ENCODE peak calls at places on chromosomes 4 and X, in nine cellular contexts. One of them, this sample, is unnamed.

GRCh38 chrX:129540725-129541184 is 696 bp downstream of the OCRL start:
- DNase-seq in fibroblast of lung: no peak
- DNase-seq in cardiac muscle cell: peak
- DNase-seq in ovary: no peak
- DNase-seq in esophagus squamous epithelium: no peak
- DNase-seq in uterus: peak
- DNase-seq in gastrocnemius medialis: peak
- DNase-seq in HFF-Myc: no peak
- DNase-seq in AG10803: peak
- DNase-seq in this sample: peak

GRCh38 chr4:86848136-86848535 is 1.0 kb downstream of the SLC10A6 start:
- DNase-seq in fibroblast of lung: no peak
- DNase-seq in cardiac muscle cell: no peak
- DNase-seq in ovary: no peak
- DNase-seq in esophagus squamous epithelium: no peak
- DNase-seq in uterus: no peak
- DNase-seq in gastrocnemius medialis: no peak
- DNase-seq in HFF-Myc: no peak
- DNase-seq in AG10803: peak
- DNase-seq in this sample: peak

GRCh38 chr4:180832086-180832485 is 1411.1 kb upstream of the TENM3 start:
- DNase-seq in fibroblast of lung: no peak
- DNase-seq in cardiac muscle cell: no peak
- DNase-seq in ovary: no peak
- DNase-seq in esophagus squamous epithelium: no peak
- DNase-seq in uterus: no peak
- DNase-seq in gastrocnemius medialis: no peak
- DNase-seq in HFF-Myc: no peak
- DNase-seq in AG10803: no peak
- DNase-seq in this sample: no peak

GRCh38 chr4:10944321-10944720 is 259.8 kb upstream of the CLNK start:
- DNase-seq in fibroblast of lung: no peak
- DNase-seq in cardiac muscle cell: no peak
- DNase-seq in ovary: no peak
- DNase-seq in esophagus squamous epithelium: no peak
- DNase-seq in uterus: no peak
- DNase-seq in gastrocnemius medialis: no peak
- DNase-seq in HFF-Myc: no peak
- DNase-seq in AG10803: no peak
- DNase-seq in this sample: no peak

GRCh38 chrX:76454456-76454927 is 27.0 kb downstream of the MAGEE1 start:
- DNase-seq in fibroblast of lung: peak
- DNase-seq in cardiac muscle cell: peak
- DNase-seq in ovary: no peak
- DNase-seq in esophagus squamous epithelium: no peak
- DNase-seq in uterus: no peak
- DNase-seq in gastrocnemius medialis: no peak
- DNase-seq in HFF-Myc: no peak
- DNase-seq in AG10803: peak
- DNase-seq in this sample: peak

GRCh38 chrX:18927558-18927957 is 56.4 kb downstream of the PHKA2 start:
- DNase-seq in fibroblast of lung: no peak
- DNase-seq in cardiac muscle cell: no peak
- DNase-seq in ovary: no peak
- DNase-seq in esophagus squamous epithelium: no peak
- DNase-seq in uterus: no peak
- DNase-seq in gastrocnemius medialis: peak
- DNase-seq in HFF-Myc: no peak
- DNase-seq in AG10803: no peak
- DNase-seq in this sample: no peak

GRCh38 chr4:24053906-24054305 is 164.1 kb upstream of the PPARGC1A start:
- DNase-seq in fibroblast of lung: no peak
- DNase-seq in cardiac muscle cell: no peak
- DNase-seq in ovary: no peak
- DNase-seq in esophagus squamous epithelium: no peak
- DNase-seq in uterus: no peak
- DNase-seq in gastrocnemius medialis: no peak
- DNase-seq in HFF-Myc: no peak
- DNase-seq in AG10803: peak
- DNase-seq in this sample: peak

GRCh38 chr4:37719021-37719420 is 32.8 kb upstream of the RELL1 start:
- DNase-seq in fibroblast of lung: no peak
- DNase-seq in cardiac muscle cell: no peak
- DNase-seq in ovary: no peak
- DNase-seq in esophagus squamous epithelium: no peak
- DNase-seq in uterus: no peak
- DNase-seq in gastrocnemius medialis: no peak
- DNase-seq in HFF-Myc: no peak
- DNase-seq in AG10803: peak
- DNase-seq in this sample: no peak

GRCh38 chr4:17667653-17668201 is 53.3 kb downstream of the MED28 start:
- DNase-seq in fibroblast of lung: no peak
- DNase-seq in cardiac muscle cell: no peak
- DNase-seq in ovary: no peak
- DNase-seq in esophagus squamous epithelium: no peak
- DNase-seq in uterus: no peak
- DNase-seq in gastrocnemius medialis: no peak
- DNase-seq in HFF-Myc: no peak
- DNase-seq in AG10803: no peak
- DNase-seq in this sample: no peak

GRCh38 chr4:106569151-106570029 is 200.8 kb upstream of the GIMD1 start:
- DNase-seq in fibroblast of lung: no peak
- DNase-seq in cardiac muscle cell: no peak
- DNase-seq in ovary: no peak
- DNase-seq in esophagus squamous epithelium: no peak
- DNase-seq in uterus: no peak
- DNase-seq in gastrocnemius medialis: no peak
- DNase-seq in HFF-Myc: no peak
- DNase-seq in AG10803: peak
- DNase-seq in this sample: peak

GRCh38 chrX:68989456-68989855 is 160.6 kb downstream of the EFNB1 start:
- DNase-seq in fibroblast of lung: no peak
- DNase-seq in cardiac muscle cell: peak
- DNase-seq in ovary: no peak
- DNase-seq in esophagus squamous epithelium: no peak
- DNase-seq in uterus: no peak
- DNase-seq in gastrocnemius medialis: no peak
- DNase-seq in HFF-Myc: no peak
- DNase-seq in AG10803: peak
- DNase-seq in this sample: no peak

GRCh38 chr4:55545681-55546632 is 752 bp downstream of the CLOCK start:
- DNase-seq in fibroblast of lung: peak
- DNase-seq in cardiac muscle cell: peak
- DNase-seq in ovary: peak
- DNase-seq in esophagus squamous epithelium: peak
- DNase-seq in uterus: peak
- DNase-seq in gastrocnemius medialis: peak
- DNase-seq in HFF-Myc: no peak
- DNase-seq in AG10803: peak
- DNase-seq in this sample: peak

GRCh38 chr4:170721812-170722373 is 632.1 kb upstream of the AADAT start:
- DNase-seq in fibroblast of lung: no peak
- DNase-seq in cardiac muscle cell: no peak
- DNase-seq in ovary: no peak
- DNase-seq in esophagus squamous epithelium: no peak
- DNase-seq in uterus: no peak
- DNase-seq in gastrocnemius medialis: no peak
- DNase-seq in HFF-Myc: no peak
- DNase-seq in AG10803: no peak
- DNase-seq in this sample: no peak

GRCh38 chrX:70039758-70040157 is 10.0 kb downstream of the AWAT2 start:
- DNase-seq in fibroblast of lung: no peak
- DNase-seq in cardiac muscle cell: no peak
- DNase-seq in ovary: no peak
- DNase-seq in esophagus squamous epithelium: no peak
- DNase-seq in uterus: no peak
- DNase-seq in gastrocnemius medialis: no peak
- DNase-seq in HFF-Myc: no peak
- DNase-seq in AG10803: peak
- DNase-seq in this sample: no peak

GRCh38 chr4:116180056-116180690 is 905.2 kb downstream of the TRAM1L1 start:
- DNase-seq in fibroblast of lung: peak
- DNase-seq in cardiac muscle cell: no peak
- DNase-seq in ovary: no peak
- DNase-seq in esophagus squamous epithelium: no peak
- DNase-seq in uterus: no peak
- DNase-seq in gastrocnemius medialis: no peak
- DNase-seq in HFF-Myc: no peak
- DNase-seq in AG10803: no peak
- DNase-seq in this sample: peak

GRCh38 chr4:90318208-90318607 is 191.0 kb downstream of the CCSER1 start:
- DNase-seq in fibroblast of lung: peak
- DNase-seq in cardiac muscle cell: no peak
- DNase-seq in ovary: no peak
- DNase-seq in esophagus squamous epithelium: no peak
- DNase-seq in uterus: no peak
- DNase-seq in gastrocnemius medialis: no peak
- DNase-seq in HFF-Myc: peak
- DNase-seq in AG10803: peak
- DNase-seq in this sample: peak

GRCh38 chr4:151753056-151753455 is 7.8 kb downstream of the GATB start:
- DNase-seq in fibroblast of lung: no peak
- DNase-seq in cardiac muscle cell: no peak
- DNase-seq in ovary: no peak
- DNase-seq in esophagus squamous epithelium: no peak
- DNase-seq in uterus: no peak
- DNase-seq in gastrocnemius medialis: no peak
- DNase-seq in HFF-Myc: no peak
- DNase-seq in AG10803: no peak
- DNase-seq in this sample: no peak

GRCh38 chr4:44760142-44760898 is 34.0 kb upstream of the GNPDA2 start:
- DNase-seq in fibroblast of lung: peak
- DNase-seq in cardiac muscle cell: peak
- DNase-seq in ovary: no peak
- DNase-seq in esophagus squamous epithelium: no peak
- DNase-seq in uterus: no peak
- DNase-seq in gastrocnemius medialis: no peak
- DNase-seq in HFF-Myc: peak
- DNase-seq in AG10803: peak
- DNase-seq in this sample: peak

GRCh38 chr4:71765837-71766236 is 18.0 kb downstream of the GC start:
- DNase-seq in fibroblast of lung: no peak
- DNase-seq in cardiac muscle cell: no peak
- DNase-seq in ovary: no peak
- DNase-seq in esophagus squamous epithelium: no peak
- DNase-seq in uterus: no peak
- DNase-seq in gastrocnemius medialis: no peak
- DNase-seq in HFF-Myc: no peak
- DNase-seq in AG10803: no peak
- DNase-seq in this sample: no peak

DNA sequence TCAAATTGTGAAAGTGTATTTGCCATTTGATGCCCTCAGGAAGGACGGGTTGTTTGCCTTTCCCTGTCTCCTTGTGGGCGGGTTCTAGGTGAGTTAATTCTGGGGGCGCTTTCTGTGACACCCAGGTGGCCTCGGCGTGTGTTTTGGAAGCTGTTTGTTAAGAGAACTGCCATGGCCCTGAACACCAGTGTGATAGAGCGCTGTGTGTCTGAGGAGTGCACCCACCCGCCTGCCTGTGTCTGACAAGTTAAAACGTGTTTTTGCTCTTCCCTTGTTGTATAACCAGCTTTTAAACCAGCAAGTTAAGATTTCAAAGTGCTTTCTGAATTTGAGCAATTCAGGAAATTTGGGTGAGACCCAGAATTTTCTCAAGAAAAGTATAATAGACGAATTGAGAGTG is 55.3 kb upstream of the HGFAC start:
- DNase-seq in fibroblast of lung: no peak
- DNase-seq in cardiac muscle cell: no peak
- DNase-seq in ovary: no peak
- DNase-seq in esophagus squamous epithelium: no peak
- DNase-seq in uterus: no peak
- DNase-seq in gastrocnemius medialis: no peak
- DNase-seq in HFF-Myc: no peak
- DNase-seq in AG10803: no peak
- DNase-seq in this sample: no peak
- H3K4me3 ChIP-seq in fibroblast of lung: no peak
- H3K4me3 ChIP-seq in cardiac muscle cell: no peak
- H3K4me3 ChIP-seq in ovary: no peak
- H3K4me3 ChIP-seq in esophagus squamous epithelium: peak
- H3K4me3 ChIP-seq in uterus: no peak
- H3K4me3 ChIP-seq in gastrocnemius medialis: no peak
- H3K4me3 ChIP-seq in HFF-Myc: no peak
- H3K4me3 ChIP-seq in AG10803: no peak
- H3K4me3 ChIP-seq in this sample: no peak

DNA sequence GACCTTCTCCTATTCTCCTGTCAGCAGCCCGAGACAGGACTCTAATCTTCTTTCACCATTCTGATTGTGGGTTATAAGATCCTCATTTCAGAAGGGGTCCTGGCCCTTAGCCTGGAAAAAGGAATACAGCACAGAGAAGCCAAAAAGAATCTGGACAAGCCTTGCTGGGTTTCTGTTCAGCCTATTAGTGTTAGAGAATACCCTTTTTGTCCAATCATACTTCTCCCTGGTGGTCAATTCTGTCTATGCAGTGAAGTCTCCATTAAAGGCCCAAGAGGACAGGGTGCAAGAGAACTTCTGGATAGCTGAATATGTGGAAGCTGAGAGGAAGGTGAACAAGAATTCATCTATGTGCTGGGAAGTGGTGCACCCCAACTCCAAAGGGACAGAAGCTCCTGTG is 105.7 kb upstream of the AGA start:
- DNase-seq in fibroblast of lung: no peak
- DNase-seq in cardiac muscle cell: no peak
- DNase-seq in ovary: no peak
- DNase-seq in esophagus squamous epithelium: no peak
- DNase-seq in uterus: no peak
- DNase-seq in gastrocnemius medialis: no peak
- DNase-seq in HFF-Myc: no peak
- DNase-seq in AG10803: no peak
- DNase-seq in this sample: no peak
- TF ChIP-seq CTCF in fibroblast of lung: peak
- TF ChIP-seq CTCF in cardiac muscle cell: no peak
- TF ChIP-seq CTCF in ovary: no peak
- TF ChIP-seq CTCF in esophagus squamous epithelium: no peak
- TF ChIP-seq CTCF in uterus: no peak
- TF ChIP-seq CTCF in gastrocnemius medialis: no peak
- TF ChIP-seq CTCF in HFF-Myc: no peak
- TF ChIP-seq CTCF in AG10803: no peak
- TF ChIP-seq CTCF in this sample: no peak

GRCh38 chr4:100517864-100518341 is at the start of gene EMCN:
- DNase-seq in fibroblast of lung: no peak
- DNase-seq in cardiac muscle cell: no peak
- DNase-seq in ovary: no peak
- DNase-seq in esophagus squamous epithelium: no peak
- DNase-seq in uterus: peak
- DNase-seq in gastrocnemius medialis: no peak
- DNase-seq in HFF-Myc: no peak
- DNase-seq in AG10803: peak
- DNase-seq in this sample: peak
- H3K4me3 ChIP-seq in fibroblast of lung: no peak
- H3K4me3 ChIP-seq in cardiac muscle cell: no peak
- H3K4me3 ChIP-seq in ovary: no peak
- H3K4me3 ChIP-seq in esophagus squamous epithelium: no peak
- H3K4me3 ChIP-seq in uterus: peak
- H3K4me3 ChIP-seq in gastrocnemius medialis: peak
- H3K4me3 ChIP-seq in HFF-Myc: no peak
- H3K4me3 ChIP-seq in AG10803: peak
- H3K4me3 ChIP-seq in this sample: no peak

DNA sequence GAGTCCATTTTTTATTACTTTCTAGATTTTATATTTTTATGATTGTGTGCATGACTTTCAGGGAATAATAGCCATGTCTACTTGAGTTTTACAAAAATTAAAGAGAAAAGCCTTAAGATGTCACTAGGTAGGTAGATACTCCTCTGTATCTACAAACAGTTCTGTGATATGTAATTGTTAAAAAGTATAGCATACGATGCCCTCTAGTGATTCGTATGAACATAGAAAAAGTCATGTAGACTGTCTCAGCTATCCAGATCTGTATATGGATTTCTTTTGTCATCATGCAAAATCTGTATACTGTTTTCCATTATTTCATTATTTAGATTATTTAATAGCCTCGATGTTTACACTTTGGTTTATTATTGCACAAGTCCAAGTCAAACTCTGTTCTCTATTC is 856.6 kb downstream of the CENPC start:
- DNase-seq in fibroblast of lung: peak
- DNase-seq in cardiac muscle cell: peak
- DNase-seq in ovary: no peak
- DNase-seq in esophagus squamous epithelium: no peak
- DNase-seq in uterus: no peak
- DNase-seq in gastrocnemius medialis: no peak
- DNase-seq in HFF-Myc: no peak
- DNase-seq in AG10803: peak
- DNase-seq in this sample: no peak
- TF ChIP-seq CTCF in fibroblast of lung: no peak
- TF ChIP-seq CTCF in cardiac muscle cell: peak
- TF ChIP-seq CTCF in ovary: no peak
- TF ChIP-seq CTCF in esophagus squamous epithelium: no peak
- TF ChIP-seq CTCF in uterus: no peak
- TF ChIP-seq CTCF in gastrocnemius medialis: no peak
- TF ChIP-seq CTCF in HFF-Myc: no peak
- TF ChIP-seq CTCF in AG10803: no peak
- TF ChIP-seq CTCF in this sample: no peak

This sample was measured in fibroblast of villous mesenchyme.